ENCODE peak calls at places on chromosomes 2 and 18, in nine cellular contexts. Y, Z, K, X, H, E, A, L and G are unnamed samples.

GRCh38 chr2:20194097-20194989 is 30.6 kb downstream of the SDC1 start:
- DNase-seq in Y (no peak), Z (no peak), K (no peak), X (no peak), H (no peak), E (no peak), A (no peak), L (no peak), G (no peak)

GRCh38 chr2:15539999-15540398 is 21.1 kb downstream of the NBAS start:
- DNase-seq in Y (no peak), Z (no peak), K (no peak), X (no peak), H (no peak), E (no peak), A (no peak), L (no peak), G (no peak)

GRCh38 chr2:143870696-143871095 is 649.2 kb downstream of the ZEB2 start:
- DNase-seq in Y (no peak), Z (no peak), K (no peak), X (no peak), H (no peak), E (no peak), A (no peak), L (no peak), G (no peak)

GRCh38 chr2:217625475-217626245 is 377.1 kb downstream of the TNS1 start:
- DNase-seq in Y (no peak), Z (peak), K (no peak), X (no peak), H (peak), E (no peak), A (no peak), L (no peak), G (no peak)

GRCh38 chr18:4636957-4637356 is 181.8 kb upstream of the DLGAP1 start:
- DNase-seq in Y (no peak), Z (no peak), K (no peak), X (no peak), H (no peak), E (no peak), A (no peak), L (no peak), G (no peak)

GRCh38 chr2:174981336-174981735 is 23.8 kb downstream of the CHN1 start:
- DNase-seq in Y (no peak), Z (no peak), K (no peak), X (no peak), H (no peak), E (no peak), A (no peak), L (no peak), G (no peak)

GRCh38 chr2:155145758-155146229 is 447.3 kb downstream of the KCNJ3 start:
- DNase-seq in Y (no peak), Z (no peak), K (no peak), X (no peak), H (no peak), E (no peak), A (no peak), L (no peak), G (no peak)

GRCh38 chr2:178880257-178880656 is 73.0 kb upstream of the TTN start:
- DNase-seq in Y (no peak), Z (no peak), K (no peak), X (no peak), H (no peak), E (no peak), A (no peak), L (no peak), G (no peak)

GRCh38 chr2:71683070-71683469 is 229.7 kb downstream of the DYSF start:
- DNase-seq in Y (no peak), Z (no peak), K (no peak), X (no peak), H (no peak), E (no peak), A (no peak), L (no peak), G (no peak)

GRCh38 chr2:19250906-19251305 is 107.5 kb downstream of the OSR1 start:
- DNase-seq in Y (no peak), Z (no peak), K (no peak), X (no peak), H (no peak), E (no peak), A (no peak), L (no peak), G (no peak)

GRCh38 chr2:50746526-50746925 is 285.4 kb downstream of the NRXN1 start:
- DNase-seq in Y (no peak), Z (no peak), K (no peak), X (no peak), H (no peak), E (no peak), A (peak), L (no peak), G (peak)

GRCh38 chr2:210224660-210225460 is at the start of gene ACADL:
- DNase-seq in Y (peak), Z (peak), K (peak), X (peak), H (no peak), E (no peak), A (peak), L (peak), G (no peak)

GRCh38 chr2:29250977-29251376 is 135.8 kb downstream of the CLIP4 start:
- DNase-seq in Y (no peak), Z (no peak), K (no peak), X (no peak), H (no peak), E (no peak), A (no peak), L (no peak), G (no peak)

GRCh38 chr2:80854831-80855230 is 550.3 kb upstream of the LRRTM1 start:
- DNase-seq in Y (no peak), Z (no peak), K (no peak), X (no peak), H (no peak), E (no peak), A (no peak), L (no peak), G (no peak)

GRCh38 chr18:23209031-23209430 is 73.7 kb downstream of the CABLES1 start:
- DNase-seq in Y (no peak), Z (no peak), K (no peak), X (no peak), H (no peak), E (no peak), A (no peak), L (no peak), G (no peak)

GRCh38 chr2:239264838-239265651 is 135.8 kb downstream of the HDAC4 start:
- DNase-seq in Y (no peak), Z (peak), K (no peak), X (no peak), H (no peak), E (peak), A (peak), L (peak), G (no peak)

GRCh38 chr2:9644603-9645002 is 13.8 kb upstream of the YWHAQ start:
- DNase-seq in Y (no peak), Z (no peak), K (no peak), X (no peak), H (no peak), E (no peak), A (no peak), L (no peak), G (no peak)

GRCh38 chr2:191363267-191363666 is 118.1 kb downstream of the MYO1B start:
- DNase-seq in Y (no peak), Z (no peak), K (no peak), X (no peak), H (no peak), E (no peak), A (no peak), L (no peak), G (no peak)

GRCh38 chr2:67917332-67918054 is 145.3 kb downstream of the C1D start:
- DNase-seq in Y (no peak), Z (peak), K (no peak), X (no peak), H (peak), E (no peak), A (peak), L (no peak), G (peak)

GRCh38 chr2:108929896-108930425 is 59.1 kb downstream of the EDAR start:
- DNase-seq in Y (no peak), Z (no peak), K (no peak), X (no peak), H (no peak), E (no peak), A (no peak), L (no peak), G (no peak)

GRCh38 chr2:20208487-20208882 is 16.4 kb downstream of the SDC1 start:
- DNase-seq in Y (no peak), Z (no peak), K (no peak), X (no peak), H (no peak), E (no peak), A (no peak), L (no peak), G (no peak)

GRCh38 chr18:39841133-39842041 is 2113.6 kb upstream of the PIK3C3 start:
- DNase-seq in Y (peak), Z (peak), K (peak), X (no peak), H (peak), E (no peak), A (peak), L (no peak), G (no peak)

GRCh38 chr2:182816856-182817255 is 49.6 kb downstream of the FRZB start:
- DNase-seq in Y (no peak), Z (no peak), K (no peak), X (no peak), H (no peak), E (no peak), A (no peak), L (no peak), G (no peak)

GRCh38 chr2:129117427-129117826 is 798.8 kb upstream of the HS6ST1 start:
- DNase-seq in Y (no peak), Z (no peak), K (no peak), X (no peak), H (no peak), E (no peak), A (no peak), L (no peak), G (no peak)

GRCh38 chr2:235162544-235163197 is 210.9 kb downstream of the SH3BP4 start:
- DNase-seq in Y (no peak), Z (no peak), K (no peak), X (no peak), H (no peak), E (no peak), A (peak), L (no peak), G (no peak)

GRCh38 chr18:27713037-27713726 is 463.7 kb downstream of the CDH2 start:
- DNase-seq in Y (no peak), Z (no peak), K (no peak), X (no peak), H (peak), E (no peak), A (no peak), L (no peak), G (no peak)

GRCh38 chr2:166344286-166345113 is 31.2 kb downstream of the SCN9A start:
- DNase-seq in Y (no peak), Z (peak), K (no peak), X (no peak), H (peak), E (no peak), A (no peak), L (no peak), G (no peak)

GRCh38 chr2:118371500-118371899 is 283.2 kb downstream of the INSIG2 start:
- DNase-seq in Y (no peak), Z (peak), K (no peak), X (no peak), H (no peak), E (no peak), A (peak), L (no peak), G (no peak)

GRCh38 chr2:109615637-109616144 is 1.5 kb downstream of the SOWAHC start:
- DNase-seq in Y (no peak), Z (no peak), K (no peak), X (no peak), H (no peak), E (no peak), A (peak), L (no peak), G (no peak)